ENCODE peak calls at places on chromosomes 1 and 21, in eight cellular contexts. P is putamen, G is HS-27A, N is lower lobe of right lung, Y is SJSA1, K is NCI-H1105 treated with DMSO at 0.1 percent for 48 hours, X is fibroblast of mammary gland, S is NCI-H1694 treated with DMSO at 0.1 percent for 48 hours. Q is an unnamed sample.

GRCh38 chr1:62676606-62677356 is 11.4 kb downstream of the DOCK7 start:
- DNase-seq in K (no peak), G (no peak), P (no peak), Y (no peak), N (no peak), X (peak), S (no peak), Q (no peak)

GRCh38 chr1:208231929-208232360 is 12.2 kb downstream of the PLXNA2 start:
- DNase-seq in K (peak), G (no peak), N (no peak), X (peak), S (no peak), P (no peak), Y (peak), Q (no peak)

GRCh38 chr1:56550132-56550531 is 29.2 kb downstream of the PLPP3 start:
- DNase-seq in Y (peak), N (no peak), G (no peak), P (peak), S (no peak), K (no peak), X (no peak), Q (no peak)

GRCh38 chr1:172322219-172323061 is 98.0 kb upstream of the C1orf105 start:
- DNase-seq in Y (peak), N (peak), S (peak), G (peak), K (peak), X (peak), P (no peak), Q (no peak)

GRCh38 chr1:63621698-63622097 is 28.5 kb downstream of the PGM1 start:
- DNase-seq in G (no peak), Y (no peak), S (no peak), P (peak), N (no peak), X (peak), K (no peak), Q (no peak)

GRCh38 chr1:220492671-220493070 is 35.3 kb upstream of the MARK1 start:
- DNase-seq in G (no peak), X (no peak), Y (no peak), K (no peak), S (no peak), P (no peak), N (no peak), Q (no peak)

GRCh38 chr1:46735708-46736324 is 16.9 kb upstream of the EFCAB14 start:
- DNase-seq in S (peak), X (peak), P (no peak), N (no peak), G (no peak), K (no peak), Y (no peak), Q (no peak)

GRCh38 chr1:20730690-20731056 is 1.8 kb downstream of the SH2D5 start:
- DNase-seq in P (no peak), Y (no peak), X (no peak), N (no peak), K (no peak), G (no peak), S (no peak), Q (no peak)

GRCh38 chr1:115865704-115866380 is 24.9 kb upstream of the NHLH2 start:
- DNase-seq in K (no peak), P (no peak), Y (no peak), G (no peak), N (no peak), X (no peak), S (no peak), Q (no peak)

GRCh38 chr1:115184951-115185331 is 95.6 kb upstream of the TSPAN2 start:
- DNase-seq in S (no peak), X (peak), Y (peak), K (no peak), P (no peak), N (no peak), G (no peak), Q (no peak)

GRCh38 chr1:177969825-177970371 is at the start of gene SEC16B:
- DNase-seq in P (no peak), S (no peak), K (no peak), G (no peak), X (no peak), N (no peak), Y (no peak), Q (no peak)

GRCh38 chr1:21586926-21587601 is 77.8 kb downstream of the ALPL start:
- DNase-seq in N (peak), Y (peak), S (no peak), P (no peak), X (peak), G (peak), K (no peak), Q (no peak)

GRCh38 chr1:150548632-150549495 is at the start of gene ADAMTSL4:
- DNase-seq in N (peak), X (peak), K (peak), P (no peak), S (peak), Y (peak), G (no peak), Q (no peak)

GRCh38 chr1:94773931-94774422 is 46.2 kb upstream of the SLC44A3 start:
- DNase-seq in K (no peak), N (no peak), S (no peak), X (peak), G (no peak), Y (peak), P (no peak), Q (no peak)

GRCh38 chr1:51780927-51781326 is 97.6 kb downstream of the NRDC start:
- DNase-seq in P (no peak), N (no peak), K (no peak), S (no peak), Y (no peak), X (no peak), G (no peak), Q (no peak)

GRCh38 chr1:176643536-176643935 is 180.6 kb downstream of the PAPPA2 start:
- DNase-seq in G (no peak), X (peak), S (no peak), P (no peak), Y (peak), K (no peak), N (no peak), Q (no peak)

GRCh38 chr1:97903626-97904025 is 17.2 kb downstream of the DPYD start:
- DNase-seq in K (no peak), N (no peak), S (no peak), Y (no peak), X (peak), P (no peak), G (no peak), Q (no peak)

GRCh38 chr1:32865639-32866038 is 5.1 kb downstream of the FNDC5 start:
- DNase-seq in N (no peak), X (no peak), K (no peak), P (no peak), G (no peak), S (no peak), Y (no peak), Q (no peak)

GRCh38 chr1:24902471-24902891 is 27.6 kb downstream of the RUNX3 start:
- DNase-seq in X (no peak), P (no peak), N (peak), G (no peak), K (no peak), S (no peak), Y (no peak), Q (peak)

GRCh38 chr21:44582980-44583799 is 2.8 kb upstream of the KRTAP10-5 start:
- DNase-seq in S (no peak), Y (no peak), K (no peak), X (no peak), G (no peak), N (no peak), P (no peak), Q (no peak)

GRCh38 chr1:100249155-100249536 is 488 bp downstream of the DBT start:
- DNase-seq in Y (no peak), N (no peak), X (no peak), G (no peak), P (peak), S (no peak), K (peak), Q (no peak)

GRCh38 chr1:33147275-33147996 is 34.4 kb downstream of the TRIM62 start:
- DNase-seq in K (no peak), X (peak), G (no peak), P (no peak), Y (no peak), N (no peak), S (no peak), Q (no peak)

GRCh38 chr1:214983126-214983869 is 99.2 kb upstream of the KCNK2 start:
- DNase-seq in P (no peak), G (no peak), K (no peak), S (no peak), X (peak), N (no peak), Y (peak), Q (no peak)

GRCh38 chr1:156053770-156054499 is at the start of gene UBQLN4:
- DNase-seq in Y (no peak), S (peak), P (peak), X (peak), K (peak), N (peak), G (peak), Q (peak)

GRCh38 chr1:234311414-234311813 is 61.8 kb upstream of the COA6 start:
- DNase-seq in G (no peak), Y (no peak), S (no peak), K (no peak), N (no peak), P (no peak), X (no peak), Q (no peak)

GRCh38 chr1:237411621-237412020 is 369.6 kb downstream of the RYR2 start:
- DNase-seq in K (no peak), X (no peak), N (no peak), S (no peak), P (no peak), Y (no peak), G (no peak), Q (no peak)

GRCh38 chr1:151131832-151132675 is 14.4 kb downstream of the SEMA6C start:
- DNase-seq in G (no peak), S (no peak), P (no peak), K (no peak), N (no peak), Y (no peak), X (peak), Q (no peak)

GRCh38 chr1:178450871-178451270 is 45.9 kb downstream of the CLEC20A start:
- DNase-seq in Y (no peak), K (no peak), X (no peak), S (no peak), N (no peak), P (no peak), G (no peak), Q (no peak)

GRCh38 chr1:65526049-65526556 is 105.6 kb downstream of the LEPR start:
- DNase-seq in N (no peak), X (no peak), K (no peak), G (no peak), Y (no peak), P (no peak), S (peak), Q (peak)

GRCh38 chr1:227654431-227654830 is 80.7 kb downstream of the JMJD4 start:
- DNase-seq in N (no peak), X (peak), P (no peak), S (no peak), G (no peak), Y (no peak), K (no peak), Q (no peak)

GRCh38 chr1:228964178-228964819 is 229.0 kb downstream of the RHOU start:
- DNase-seq in X (peak), N (no peak), P (no peak), K (no peak), Y (peak), S (no peak), G (no peak), Q (no peak)

GRCh38 chr1:20164694-20165202 is 21.1 kb upstream of the UBXN10 start:
- DNase-seq in N (no peak), G (no peak), K (no peak), Y (no peak), P (peak), S (no peak), X (no peak), Q (no peak)

GRCh38 chr21:37508341-37508740 is 141.8 kb downstream of the DYRK1A start:
- DNase-seq in G (no peak), X (no peak), K (no peak), Y (no peak), P (no peak), N (no peak), S (no peak), Q (no peak)

GRCh38 chr1:156475568-156476500 is 24.7 kb downstream of the MEF2D start:
- DNase-seq in G (no peak), S (peak), Y (no peak), P (peak), N (no peak), X (peak), K (no peak), Q (no peak)

GRCh38 chr1:112929979-112930378 is 26.0 kb downstream of the SLC16A1 start:
- DNase-seq in N (no peak), K (no peak), Y (no peak), S (no peak), X (no peak), P (no peak), G (no peak), Q (no peak)